ENCODE peak calls at places on chromosomes 7 and 10, in six cellular contexts. T, Z, L, D, P and C are unnamed samples.

GRCh38 chr7:159138508-159138907 is 6.2 kb downstream of the VIPR2 start:
- DNase-seq in T (no peak), Z (no peak), L (no peak), D (no peak), P (no peak), C (no peak)

GRCh38 chr10:42961156-42961589 is 115.7 kb upstream of the RET start:
- DNase-seq in T (no peak), Z (no peak), L (no peak), D (no peak), P (no peak), C (no peak)

GRCh38 chr7:107982918-107983389 is 20.0 kb downstream of the LAMB1 start:
- DNase-seq in T (no peak), Z (no peak), L (no peak), D (no peak), P (peak), C (no peak)

GRCh38 chr10:10831085-10831484 is 186.6 kb upstream of the CELF2 start:
- DNase-seq in T (peak), Z (no peak), L (no peak), D (peak), P (no peak), C (peak)

GRCh38 chr10:29559996-29560395 is 74.8 kb downstream of the SVIL start:
- DNase-seq in T (no peak), Z (no peak), L (no peak), D (no peak), P (no peak), C (no peak)

GRCh38 chr10:3902809-3903410 is 117.9 kb upstream of the KLF6 start:
- DNase-seq in T (no peak), Z (no peak), L (no peak), D (no peak), P (no peak), C (no peak)

GRCh38 chr10:94123253-94123995 is 129.7 kb downstream of the PLCE1 start:
- DNase-seq in T (no peak), Z (no peak), L (no peak), D (no peak), P (no peak), C (no peak)

GRCh38 chr7:155880721-155881120 is 68.5 kb upstream of the SHH start:
- DNase-seq in T (no peak), Z (no peak), L (no peak), D (no peak), P (no peak), C (no peak)

GRCh38 chr7:1855396-1856160 is 185.5 kb downstream of the ELFN1 start:
- DNase-seq in T (peak), Z (no peak), L (no peak), D (no peak), P (no peak), C (no peak)

GRCh38 chr7:231030-231857 is 38.9 kb downstream of the FAM20C start:
- DNase-seq in T (no peak), Z (no peak), L (no peak), D (no peak), P (no peak), C (no peak)

GRCh38 chr10:132479024-132479602 is 58.5 kb upstream of the INPP5A start:
- DNase-seq in T (no peak), Z (no peak), L (no peak), D (no peak), P (no peak), C (no peak)

GRCh38 chr7:17495655-17496396 is 197.4 kb downstream of the AHR start:
- DNase-seq in T (no peak), Z (no peak), L (no peak), D (no peak), P (no peak), C (no peak)

GRCh38 chr7:66400400-66400799 is 195.3 kb downstream of the TPST1 start:
- DNase-seq in T (no peak), Z (no peak), L (no peak), D (no peak), P (no peak), C (no peak)

GRCh38 chr7:32019008-32019578 is 51.1 kb downstream of the PDE1C start:
- DNase-seq in T (no peak), Z (no peak), L (no peak), D (no peak), P (no peak), C (no peak)

GRCh38 chr10:126014309-126014708 is 117.9 kb downstream of the FANK1 start:
- DNase-seq in T (no peak), Z (no peak), L (no peak), D (no peak), P (no peak), C (no peak)

GRCh38 chr7:100449190-100449795 is 13.0 kb upstream of the PPP1R35 start:
- DNase-seq in T (no peak), Z (no peak), L (no peak), D (no peak), P (no peak), C (no peak)

GRCh38 chr7:36366649-36367560 is 22.8 kb upstream of the ANLN start:
- DNase-seq in T (peak), Z (peak), L (peak), D (peak), P (peak), C (peak)

GRCh38 chr7:42407828-42408227 is 170.8 kb upstream of the GLI3 start:
- DNase-seq in T (no peak), Z (no peak), L (no peak), D (no peak), P (no peak), C (no peak)

GRCh38 chr10:103660364-103661197 is 167.1 kb downstream of the NEURL1 start:
- DNase-seq in T (peak), Z (no peak), L (no peak), D (no peak), P (peak), C (no peak)

GRCh38 chr10:131996508-131997365 is 15.0 kb upstream of the BNIP3 start:
- DNase-seq in T (peak), Z (no peak), L (no peak), D (peak), P (no peak), C (no peak)

GRCh38 chr7:92461027-92462003 is 14.0 kb downstream of the GATAD1 start:
- DNase-seq in T (peak), Z (no peak), L (peak), D (peak), P (peak), C (no peak)

GRCh38 chr7:128148676-128149075 is 92.4 kb upstream of the LEP start:
- DNase-seq in T (no peak), Z (no peak), L (no peak), D (peak), P (no peak), C (no peak)

GRCh38 chr7:140263277-140263676 is 86.5 kb upstream of the KDM7A start:
- DNase-seq in T (no peak), Z (peak), L (peak), D (peak), P (no peak), C (no peak)

GRCh38 chr10:103111918-103112877 is 80.9 kb downstream of the NT5C2 start:
- DNase-seq in T (no peak), Z (no peak), L (no peak), D (no peak), P (no peak), C (no peak)

GRCh38 chr10:31878486-31878885 is 50.1 kb downstream of the ARHGAP12 start:
- DNase-seq in T (no peak), Z (no peak), L (no peak), D (no peak), P (no peak), C (no peak)

GRCh38 chr7:19491371-19491770 is 217.5 kb downstream of the POLR1F start:
- DNase-seq in T (no peak), Z (no peak), L (no peak), D (no peak), P (no peak), C (no peak)

GRCh38 chr7:132465516-132465915 is 110.8 kb downstream of the PLXNA4 start:
- DNase-seq in T (no peak), Z (no peak), L (no peak), D (no peak), P (no peak), C (no peak)

GRCh38 chr7:89775459-89775858 is 378.8 kb upstream of the STEAP1 start:
- DNase-seq in T (no peak), Z (no peak), L (no peak), D (no peak), P (no peak), C (no peak)

GRCh38 chr10:101766753-101767599 is 8.9 kb downstream of the FGF8 start:
- DNase-seq in T (no peak), Z (no peak), L (no peak), D (peak), P (no peak), C (no peak)

GRCh38 chr7:75915416-75916156 is 631 bp downstream of the POR start:
- DNase-seq in T (peak), Z (no peak), L (peak), D (peak), P (peak), C (no peak)

GRCh38 chr10:129593953-129594352 is 126.9 kb downstream of the MGMT start:
- DNase-seq in T (no peak), Z (no peak), L (no peak), D (no peak), P (no peak), C (no peak)

GRCh38 chr10:51273572-51273971 is 199.3 kb downstream of the PRKG1 start:
- DNase-seq in T (no peak), Z (no peak), L (no peak), D (no peak), P (peak), C (no peak)

GRCh38 chr10:102413053-102413705 is 5.4 kb downstream of the PSD start:
- DNase-seq in T (no peak), Z (no peak), L (no peak), D (no peak), P (no peak), C (no peak)

GRCh38 chr10:104642001-104642270 is 846 bp downstream of the SORCS3 start:
- DNase-seq in T (no peak), Z (no peak), L (no peak), D (no peak), P (no peak), C (no peak)

GRCh38 chr7:122027058-122027457 is 117.0 kb downstream of the AASS start:
- DNase-seq in T (no peak), Z (no peak), L (no peak), D (no peak), P (no peak), C (no peak)

GRCh38 chr10:48700071-48700470 is 15.4 kb downstream of the WDFY4 start:
- DNase-seq in T (no peak), Z (no peak), L (no peak), D (no peak), P (no peak), C (no peak)

GRCh38 chr7:33868151-33868550 is 37.2 kb upstream of the BMPER start:
- DNase-seq in T (no peak), Z (no peak), L (no peak), D (no peak), P (no peak), C (no peak)